ENCODE peak calls at places on chromosomes 3 and 15, in nine cellular contexts. E is pancreas, N is psoas muscle, V is ovary, I is K562, G is tibial nerve, T is SJCRH30, A is transverse colon, M is mesenchymal stem cell. C is an unnamed sample.

GRCh38 chr3:152970851-152971250 is 135.9 kb downstream of the P2RY1 start:
- DNase-seq in V (no peak), A (no peak), T (no peak), N (no peak), M (no peak), G (no peak), E (no peak), I (no peak), C (no peak)

GRCh38 chr3:179069762-179070390 is 1.7 kb downstream of the ZMAT3 start:
- DNase-seq in M (peak; percentile 52), V (no peak), T (no peak), E (no peak), A (no peak), I (no peak), N (no peak), G (no peak), C (no peak)

GRCh38 chr3:115660646-115661442 is 37.5 kb downstream of the GAP43 start:
- DNase-seq in I (no peak), A (no peak), N (peak; percentile 16), E (no peak), M (no peak), T (no peak), G (no peak), V (no peak), C (no peak)

GRCh38 chr15:68347392-68347791 is 69.8 kb downstream of the FEM1B start:
- DNase-seq in A (no peak), G (no peak), T (peak; percentile 30), E (no peak), I (no peak), V (no peak), N (no peak), M (peak; percentile 96), C (peak; percentile 71)

GRCh38 chr3:17645074-17645698 is 97.2 kb downstream of the TBC1D5 start:
- DNase-seq in N (no peak), M (peak; percentile 81), I (peak; percentile 75), G (no peak), E (no peak), T (peak; percentile 29), A (no peak), V (no peak), C (peak; percentile 26)

GRCh38 chr15:86571873-86572272 is 492.2 kb downstream of the AGBL1 start:
- DNase-seq in M (no peak), N (no peak), I (no peak), E (no peak), T (no peak), G (no peak), A (no peak), V (no peak), C (no peak)

GRCh38 chr15:89496155-89497098 is at the start of gene RHCG:
- DNase-seq in N (no peak), M (peak; percentile 9), I (peak; percentile 58), G (no peak), T (no peak), A (peak; percentile 23), E (peak; percentile 49), V (no peak), C (no peak)

GRCh38 chr3:187223799-187224198 is 26.5 kb downstream of the RTP1 start:
- DNase-seq in T (no peak), I (no peak), V (no peak), M (peak; percentile 16), E (no peak), A (no peak), G (no peak), N (no peak), C (no peak)

GRCh38 chr15:75704618-75705017 is 8.0 kb downstream of the CSPG4 start:
- DNase-seq in M (no peak), I (no peak), E (no peak), G (no peak), N (no peak), T (no peak), A (no peak), V (no peak), C (no peak)

GRCh38 chr3:136962961-136963360 is 5.2 kb downstream of the IL20RB start:
- DNase-seq in M (no peak), I (no peak), N (no peak), A (no peak), V (no peak), E (no peak), T (no peak), G (no peak), C (no peak)

GRCh38 chr15:98938804-98939203 is 68.8 kb downstream of the PGPEP1L start:
- DNase-seq in I (no peak), V (no peak), E (no peak), A (no peak), N (no peak), M (no peak), G (no peak), T (no peak), C (no peak)

GRCh38 chr3:58256511-58256910 is 18.9 kb downstream of the ABHD6 start:
- DNase-seq in T (no peak), N (no peak), I (no peak), A (no peak), G (no peak), M (no peak), V (no peak), E (no peak), C (no peak)
- H3K27ac ChIP-seq in T (no peak overlapping the region), N (no peak overlapping the region), I (no peak overlapping the region), A (no peak overlapping the region), G (no peak overlapping the region), M (no peak overlapping the region), V (no peak overlapping the region), E (no peak overlapping the region), C (no peak overlapping the region)

DNA sequence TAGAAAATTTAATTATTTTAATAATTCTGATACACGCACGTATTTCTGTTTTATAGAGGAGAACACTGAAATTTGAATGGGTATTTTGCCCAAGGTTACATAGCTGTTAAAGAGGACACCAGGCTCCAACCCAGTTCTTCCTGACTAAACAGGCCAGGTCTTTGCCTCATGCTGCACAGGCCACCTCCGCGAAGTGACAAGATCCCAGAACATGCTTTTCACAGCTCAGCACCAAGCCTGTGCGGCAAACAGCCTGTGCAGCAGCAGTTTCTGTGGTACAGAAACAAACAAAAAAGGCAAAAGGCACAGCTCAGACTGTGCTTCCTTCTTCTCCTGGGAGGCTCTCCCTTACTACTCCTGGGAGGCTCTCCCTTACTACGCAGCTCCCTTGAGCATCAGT is 6.5 kb downstream of the FOXL2 start:
- DNase-seq in A (no peak), M (no peak), G (no peak), N (no peak), V (no peak), I (no peak), T (no peak), E (no peak), C (no peak)
- H3K4me1 ChIP-seq in A (peaks cover 40% of the 10 kb centered on the region), M (peaks cover 42% of the 10 kb centered on the region), G (no peaks in the 10 kb centered on the region), N (peaks cover 36% of the 10 kb centered on the region), V (peaks cover 18% of the 10 kb centered on the region), I (peaks cover 65% of the 10 kb centered on the region), T (no peaks in the 10 kb centered on the region), E (peaks cover 13% of the 10 kb centered on the region), C (peaks cover 18% of the 10 kb centered on the region)

GRCh38 chr3:123432832-123433523 is 15.9 kb downstream of the ADCY5 start:
- DNase-seq in M (no peak), V (no peak), G (no peak), T (no peak), A (no peak), E (no peak), I (no peak), N (no peak), C (no peak)
- H3K4me3 ChIP-seq in M (no peak overlapping the region), V (no peak overlapping the region), G (no peak overlapping the region), T (no peak overlapping the region), A (no peak overlapping the region), E (no peak overlapping the region), I (no peak overlapping the region), N (no peak overlapping the region), C (no peak overlapping the region)

GRCh38 chr3:5563537-5564277 is 376.2 kb downstream of the EDEM1 start:
- DNase-seq in T (no peak), G (no peak), N (no peak), M (no peak), V (no peak), I (peak; percentile 75), E (no peak), A (no peak), C (no peak)
- H3K27ac ChIP-seq in T (no peak overlapping the region), G (no peak overlapping the region), N (no peak overlapping the region), M (no peak overlapping the region), V (no peak overlapping the region), I (peak overlapping the region; percentile 42), E (no peak overlapping the region), A (no peak overlapping the region), C (no peak overlapping the region)

GRCh38 chr3:69330891-69331400 is 54.9 kb downstream of the FRMD4B start:
- DNase-seq in N (no peak), A (no peak), T (no peak), I (no peak), V (no peak), M (no peak), G (no peak), E (no peak), C (no peak)
- H3K4me1 ChIP-seq in N (no peaks in the 10 kb centered on the region), A (peaks cover 17% of the 10 kb centered on the region), T (no peaks in the 10 kb centered on the region), I (no peaks in the 10 kb centered on the region), V (peaks cover 2% of the 10 kb centered on the region), M (peaks cover 1% of the 10 kb centered on the region), G (no peaks in the 10 kb centered on the region), E (no peaks in the 10 kb centered on the region), C (no peaks in the 10 kb centered on the region)

C was measured in SJSA1.